ENCODE peak calls at places on chromosomes 2 and 18, in nine cellular contexts. Z is SK-N-SH, X is heart left ventricle, Y is body of pancreas, J is IMR-90, N is A549, S is SJSA1, R is mammary epithelial cell, K is aorta. H is an unnamed sample. For H3K4me1, the result is how much of the 10 kb centered on the place peaks cover.

GRCh38 chr2:160271166-160272086 is 71.4 kb upstream of the ITGB6 start:
- DNase-seq in Z (no peak), X (peak), Y (peak), J (no peak), N (no peak), S (no peak), R (no peak), K (no peak), H (peak)

GRCh38 chr2:147782521-147782920 is 62.3 kb upstream of the ACVR2A start:
- DNase-seq in Z (no peak), X (no peak), Y (no peak), J (peak), N (no peak), S (no peak), R (peak), K (no peak), H (no peak)

GRCh38 chr2:122384768-122385333 is 629.4 kb downstream of the TSN start:
- DNase-seq in Z (no peak), X (no peak), Y (no peak), J (no peak), N (no peak), S (no peak), R (no peak), K (no peak), H (no peak)

GRCh38 chr2:26946841-26947784 is 23.3 kb upstream of the MAPRE3 start:
- DNase-seq in Z (peak), X (peak), Y (peak), J (peak), N (no peak), S (peak), R (peak), K (no peak), H (peak)

GRCh38 chr2:68318686-68319396 is 908 bp downstream of the CNRIP1 start:
- DNase-seq in Z (peak), X (peak), Y (peak), J (no peak), N (no peak), S (no peak), R (peak), K (peak), H (no peak)

GRCh38 chr2:61645911-61646310 is 107.8 kb upstream of the XPO1 start:
- DNase-seq in Z (no peak), X (no peak), Y (no peak), J (peak), N (no peak), S (no peak), R (peak), K (no peak), H (peak)

GRCh38 chr2:226971029-226971584 is 135.3 kb downstream of the RHBDD1 start:
- DNase-seq in Z (no peak), X (no peak), Y (no peak), J (no peak), N (no peak), S (no peak), R (no peak), K (no peak), H (no peak)

GRCh38 chr2:6497048-6497447 is 368.7 kb downstream of the CMPK2 start:
- DNase-seq in Z (no peak), X (no peak), Y (no peak), J (no peak), N (no peak), S (no peak), R (no peak), K (no peak), H (no peak)

GRCh38 chr18:36636237-36636792 is 192.5 kb downstream of the TPGS2 start:
- DNase-seq in Z (peak), X (no peak), Y (no peak), J (peak), N (no peak), S (no peak), R (no peak), K (no peak), H (no peak)

GRCh38 chr2:143030127-143030526 is 99.1 kb upstream of the ARHGAP15 start:
- DNase-seq in Z (no peak), X (no peak), Y (no peak), J (peak), N (no peak), S (no peak), R (no peak), K (no peak), H (no peak)

GRCh38 chr2:64937341-64938230 is 51.6 kb upstream of the SLC1A4 start:
- DNase-seq in Z (no peak), X (peak), Y (peak), J (no peak), N (no peak), S (no peak), R (no peak), K (no peak), H (no peak)

GRCh38 chr2:72211359-72211758 is 63.7 kb upstream of the CYP26B1 start:
- DNase-seq in Z (no peak), X (no peak), Y (no peak), J (no peak), N (no peak), S (no peak), R (peak), K (no peak), H (no peak)

GRCh38 chr2:152548996-152549395 is 168.3 kb downstream of the PRPF40A start:
- DNase-seq in Z (no peak), X (no peak), Y (no peak), J (peak), N (no peak), S (no peak), R (no peak), K (no peak), H (no peak)

GRCh38 chr2:31205186-31205585 is 12.1 kb downstream of the CAPN14 start:
- DNase-seq in Z (no peak), X (no peak), Y (no peak), J (no peak), N (no peak), S (no peak), R (no peak), K (no peak), H (no peak)

GRCh38 chr2:240397542-240397916 is 37.9 kb upstream of the GPC1 start:
- DNase-seq in Z (no peak), X (no peak), Y (no peak), J (no peak), N (no peak), S (peak), R (no peak), K (no peak), H (no peak)

GRCh38 chr18:2967357-2967756 is 45.6 kb downstream of the LPIN2 start:
- DNase-seq in Z (no peak), X (no peak), Y (no peak), J (no peak), N (no peak), S (no peak), R (no peak), K (no peak), H (no peak)

GRCh38 chr2:124112966-124113365 is 87.9 kb downstream of the CNTNAP5 start:
- DNase-seq in Z (no peak), X (no peak), Y (no peak), J (peak), N (no peak), S (no peak), R (peak), K (no peak), H (peak)

GRCh38 chr2:124988111-124988510 is 963.0 kb downstream of the CNTNAP5 start:
- DNase-seq in Z (no peak), X (no peak), Y (no peak), J (no peak), N (no peak), S (no peak), R (no peak), K (no peak), H (no peak)

DNA sequence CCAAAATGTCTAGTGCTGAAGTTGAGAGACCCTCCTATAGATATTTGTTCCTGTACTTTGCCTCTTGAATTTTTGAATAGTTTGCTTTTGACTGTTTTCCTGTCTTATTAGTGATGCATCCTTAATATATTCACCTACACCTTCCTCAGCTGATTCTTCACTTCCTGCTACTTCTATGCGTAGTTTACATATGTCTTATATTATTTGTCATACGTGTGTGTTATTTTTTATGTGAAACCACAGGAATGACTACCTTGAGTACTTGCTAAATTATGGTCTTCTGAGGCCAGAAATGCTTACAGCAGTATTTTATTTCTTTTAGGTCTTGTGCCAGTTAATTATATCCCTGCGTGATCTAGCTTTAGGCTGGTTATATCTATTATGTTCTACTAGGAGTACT is 9.9 kb downstream of the UBE2E3 start:
- DNase-seq in Z (no peak), X (no peak), Y (no peak), J (no peak), N (no peak), S (no peak), R (peak), K (no peak), H (no peak)
- H3K4me1 ChIP-seq in Z (under half), X (under half), Y (under half), J (under half), N (under half), S (under half), R (under half), K (under half), H (under half)

DNA sequence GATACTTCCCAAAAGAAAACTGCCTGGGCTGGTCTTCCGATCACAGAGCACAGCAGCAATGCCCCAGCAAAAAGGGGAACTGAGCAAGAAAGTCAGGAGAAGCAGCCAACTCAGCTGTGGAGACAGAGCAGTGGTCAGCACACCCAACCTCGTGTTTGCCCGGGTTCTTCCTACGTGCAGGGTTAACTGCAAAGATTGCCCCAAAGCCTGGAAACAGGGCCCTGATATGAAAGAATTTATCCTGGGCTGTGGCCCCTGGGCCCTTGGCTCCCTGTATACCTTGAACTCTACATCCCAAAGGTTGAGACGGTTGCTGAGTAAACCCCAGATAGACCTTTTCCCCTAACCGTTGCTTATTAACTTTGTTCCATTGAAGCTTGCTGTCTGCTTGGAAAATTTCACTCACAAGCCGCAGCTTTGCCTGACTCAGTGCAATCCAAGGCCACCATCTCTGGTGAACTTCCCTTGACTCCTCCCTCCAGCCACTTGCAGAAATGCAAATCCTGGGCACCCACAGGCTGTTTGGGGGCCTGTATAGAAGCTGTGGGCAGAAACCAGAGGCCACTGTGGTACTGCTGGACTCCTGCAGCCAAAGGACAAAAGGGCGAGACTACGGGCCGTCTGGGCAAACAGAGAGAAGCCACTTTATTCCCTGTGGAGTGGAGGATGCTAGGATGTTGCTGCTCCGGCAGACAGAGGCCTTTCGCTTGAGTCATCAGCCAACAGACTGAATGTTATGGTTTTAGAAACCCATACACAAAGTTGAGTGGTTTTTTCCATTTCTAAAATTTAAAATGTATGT is 18.2 kb downstream of the NRP2 start:
- DNase-seq in Z (no peak), X (no peak), Y (no peak), J (peak), N (peak), S (peak), R (peak), K (no peak), H (no peak)
- H3K4me3 ChIP-seq in Z (no peak), X (no peak), Y (no peak), J (no peak), N (peak), S (no peak), R (no peak), K (no peak), H (no peak)

GRCh38 chr2:84450288-84451227 is 8.5 kb downstream of the SUCLG1 start:
- DNase-seq in Z (no peak), X (no peak), Y (no peak), J (no peak), N (no peak), S (no peak), R (no peak), K (no peak), H (no peak)

GRCh38 chr2:84449711-84450110 is 9.4 kb downstream of the SUCLG1 start:
- DNase-seq in Z (no peak), X (no peak), Y (no peak), J (no peak), N (no peak), S (no peak), R (no peak), K (no peak), H (no peak)

GRCh38 chr2:84454581-84454980 is 4.5 kb downstream of the SUCLG1 start:
- DNase-seq in Z (no peak), X (no peak), Y (no peak), J (no peak), N (no peak), S (no peak), R (no peak), K (no peak), H (no peak)

GRCh38 chr2:84451579-84451978 is 7.5 kb downstream of the SUCLG1 start:
- DNase-seq in Z (no peak), X (no peak), Y (no peak), J (no peak), N (no peak), S (no peak), R (no peak), K (no peak), H (no peak)

DNA sequence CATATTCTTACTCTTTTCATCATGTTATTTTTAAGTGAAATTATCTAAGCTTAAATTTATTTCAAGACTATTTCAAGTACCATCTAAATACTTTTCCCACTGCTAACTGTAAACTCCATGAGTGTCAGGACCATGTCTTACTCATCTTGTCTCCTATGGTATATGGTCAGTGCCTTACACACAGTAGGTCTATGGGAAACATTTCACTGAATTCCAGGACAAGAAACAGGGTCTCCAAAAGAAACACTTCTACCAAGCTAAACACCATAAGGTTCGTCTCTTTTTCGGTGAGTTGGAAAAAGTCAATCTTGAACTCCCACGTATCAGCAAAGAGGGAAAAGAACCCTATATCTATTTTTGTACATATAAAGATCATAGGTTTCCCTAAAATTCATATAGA is 6.5 kb downstream of the SUCLG1 start:
- DNase-seq in Z (no peak), X (no peak), Y (no peak), J (no peak), N (no peak), S (no peak), R (no peak), K (no peak), H (no peak)
- H3K4me1 ChIP-seq in Z (under half), X (under half), Y (half or more), J (under half), N (under half), S (under half), R (under half), K (under half), H (under half)

GRCh38 chr2:84939426-84940087 is 31.4 kb upstream of the KCMF1 start:
- DNase-seq in Z (no peak), X (no peak), Y (peak), J (no peak), N (no peak), S (no peak), R (peak), K (no peak), H (no peak)
- H3K4me3 ChIP-seq in Z (no peak), X (no peak), Y (no peak), J (no peak), N (no peak), S (no peak), R (no peak), K (no peak), H (no peak)

H was measured in cardiac muscle cell.